ENCODE peak calls at places on chromosomes 2 and 18, in four cellular contexts. One of them, this sample, is unnamed.

GRCh38 chr18:28494151-28494550 is 317.2 kb upstream of the CDH2 start:
- DNase-seq in suprapubic skin: no peak
- DNase-seq in ovary: no peak
- DNase-seq in tibial nerve: no peak
- DNase-seq in this sample: no peak

GRCh38 chr2:191870744-191871143 is 23.9 kb upstream of the CAVIN2 start:
- DNase-seq in tibial nerve: no peak
- DNase-seq in ovary: no peak
- DNase-seq in suprapubic skin: no peak
- DNase-seq in this sample: no peak

GRCh38 chr2:134178109-134178877 is 75.6 kb upstream of the MGAT5 start:
- DNase-seq in ovary: no peak
- DNase-seq in suprapubic skin: no peak
- DNase-seq in tibial nerve: no peak
- DNase-seq in this sample: no peak

GRCh38 chr2:96715658-96716057 is 24.2 kb downstream of the LMAN2L start:
- DNase-seq in suprapubic skin: no peak
- DNase-seq in ovary: no peak
- DNase-seq in tibial nerve: no peak
- DNase-seq in this sample: no peak

GRCh38 chr18:25005602-25006375 is 346.2 kb downstream of the ZNF521 start:
- DNase-seq in tibial nerve: no peak
- DNase-seq in suprapubic skin: no peak
- DNase-seq in ovary: no peak
- DNase-seq in this sample: no peak

GRCh38 chr2:23992931-23993330 is 17.0 kb upstream of the MFSD2B start:
- DNase-seq in suprapubic skin: no peak
- DNase-seq in ovary: no peak
- DNase-seq in tibial nerve: no peak
- DNase-seq in this sample: no peak

GRCh38 chr2:101820519-101820918 is 123.0 kb downstream of the MAP4K4 start:
- DNase-seq in ovary: no peak
- DNase-seq in suprapubic skin: no peak
- DNase-seq in tibial nerve: no peak
- DNase-seq in this sample: no peak

GRCh38 chr2:47010176-47010575 is 94.6 kb upstream of the MCFD2 start:
- DNase-seq in tibial nerve: no peak
- DNase-seq in suprapubic skin: no peak
- DNase-seq in ovary: no peak
- DNase-seq in this sample: no peak

GRCh38 chr2:224545884-224546644 is 39.1 kb downstream of the CUL3 start:
- DNase-seq in suprapubic skin: no peak
- DNase-seq in ovary: no peak
- DNase-seq in tibial nerve: no peak
- DNase-seq in this sample: no peak

GRCh38 chr2:133755515-133756311 is 187.4 kb upstream of the NCKAP5 start:
- DNase-seq in tibial nerve: no peak
- DNase-seq in ovary: no peak
- DNase-seq in suprapubic skin: no peak
- DNase-seq in this sample: no peak

DNA sequence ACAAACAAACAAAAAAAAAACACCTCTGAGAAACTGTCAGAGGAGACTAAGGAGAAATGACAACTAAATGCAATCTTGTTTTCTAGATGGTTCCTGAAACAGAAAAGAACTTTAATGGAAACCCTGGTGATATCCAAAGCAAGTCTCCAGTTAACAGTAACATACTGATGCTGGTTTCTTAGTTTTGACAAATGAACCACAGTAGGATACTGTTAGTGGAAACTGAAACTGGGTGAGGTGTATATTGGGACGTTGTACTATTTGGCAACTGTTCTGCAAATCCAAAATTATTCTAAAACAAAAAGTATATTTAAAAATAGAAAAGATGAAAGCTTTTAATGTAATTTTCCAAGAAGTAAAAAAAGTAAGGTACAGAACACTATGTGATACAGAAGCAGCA is 11.4 kb downstream of the SESTD1 start:
- DNase-seq in ovary: no peak
- DNase-seq in suprapubic skin: no peak
- DNase-seq in tibial nerve: no peak
- DNase-seq in this sample: no peak
- H3K27ac ChIP-seq in ovary: no peak
- H3K27ac ChIP-seq in suprapubic skin: no peak
- H3K27ac ChIP-seq in tibial nerve: no peak
- H3K27ac ChIP-seq in this sample: no peak

DNA sequence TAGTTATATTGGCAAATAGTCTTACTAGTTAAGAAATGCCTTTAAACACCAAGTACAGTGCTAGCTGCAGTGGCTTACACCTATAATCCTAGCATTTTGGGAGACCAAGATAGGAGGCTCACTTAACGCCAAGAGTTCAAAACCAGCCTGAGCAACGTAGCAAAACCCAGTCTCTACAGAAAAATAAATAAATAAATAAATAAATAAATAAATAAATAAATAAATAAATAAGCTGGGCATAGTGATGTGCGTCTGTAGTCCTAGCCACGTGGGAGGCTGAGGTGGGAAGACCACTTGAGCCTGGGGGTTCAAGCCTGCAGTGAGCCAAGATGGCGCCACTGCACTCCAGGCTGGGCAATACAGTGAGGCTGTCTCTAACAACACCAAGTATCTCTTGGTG is 158.6 kb upstream of the ALPP start:
- DNase-seq in suprapubic skin: no peak
- DNase-seq in ovary: no peak
- DNase-seq in tibial nerve: no peak
- DNase-seq in this sample: no peak
- TF ChIP-seq EP300 in suprapubic skin: no peak
- TF ChIP-seq EP300 in ovary: no peak
- TF ChIP-seq EP300 in tibial nerve: no peak
- TF ChIP-seq EP300 in this sample: no peak

GRCh38 chr2:94769733-94770132 is 101.5 kb upstream of the TEKT4 start:
- DNase-seq in ovary: no peak
- DNase-seq in suprapubic skin: no peak
- DNase-seq in tibial nerve: no peak
- DNase-seq in this sample: no peak
- TF ChIP-seq CTCF in ovary: no peak
- TF ChIP-seq CTCF in suprapubic skin: no peak
- TF ChIP-seq CTCF in tibial nerve: no peak
- TF ChIP-seq CTCF in this sample: no peak

GRCh38 chr2:98465456-98466201 is 21.0 kb downstream of the INPP4A start:
- DNase-seq in suprapubic skin: no peak
- DNase-seq in tibial nerve: no peak
- DNase-seq in ovary: peak
- DNase-seq in this sample: peak

GRCh38 chr2:98464772-98465310 is 20.2 kb downstream of the INPP4A start:
- DNase-seq in suprapubic skin: no peak
- DNase-seq in ovary: no peak
- DNase-seq in tibial nerve: no peak
- DNase-seq in this sample: no peak

GRCh38 chr2:98463551-98463971 is 18.9 kb downstream of the INPP4A start:
- DNase-seq in suprapubic skin: no peak
- DNase-seq in tibial nerve: no peak
- DNase-seq in ovary: no peak
- DNase-seq in this sample: no peak

GRCh38 chr2:98463081-98463481 is 18.4 kb downstream of the INPP4A start:
- DNase-seq in ovary: no peak
- DNase-seq in tibial nerve: no peak
- DNase-seq in suprapubic skin: no peak
- DNase-seq in this sample: no peak

GRCh38 chr2:98463988-98464771 is 19.5 kb downstream of the INPP4A start:
- DNase-seq in suprapubic skin: no peak
- DNase-seq in ovary: no peak
- DNase-seq in tibial nerve: no peak
- DNase-seq in this sample: no peak
- H3K27ac ChIP-seq in suprapubic skin: no peak
- H3K27ac ChIP-seq in ovary: no peak
- H3K27ac ChIP-seq in tibial nerve: peak
- H3K27ac ChIP-seq in this sample: peak